ENCODE peak calls at places on chromosomes 11 and 22, in four cellular contexts. X is IMR-90, K is H1, G is GM12878. J is an unnamed sample.

GRCh38 chr11:60951909-60952741 is at the start of gene SLC15A3:
- DNase-seq in X (peak), G (peak), K (no peak), J (no peak)

GRCh38 chr11:116336540-116336939 is 436.2 kb downstream of the BUD13 start:
- DNase-seq in G (no peak), X (no peak), K (no peak), J (no peak)

GRCh38 chr11:102186836-102187235 is 76.6 kb downstream of the YAP1 start:
- DNase-seq in K (no peak), X (no peak), G (no peak), J (no peak)

GRCh38 chr22:23380230-23380573 is 199.9 kb downstream of the IGLL1 start:
- DNase-seq in K (no peak), X (no peak), G (no peak), J (peak)

GRCh38 chr11:120209750-120210650 is 832 bp upstream of the OAF start:
- DNase-seq in K (no peak), G (no peak), X (no peak), J (no peak)

GRCh38 chr22:49658902-49659280 is 168.8 kb downstream of the BRD1 start:
- DNase-seq in K (no peak), X (no peak), G (no peak), J (no peak)

GRCh38 chr11:95456704-95457491 is 225.9 kb upstream of the SESN3 start:
- DNase-seq in G (no peak), K (no peak), X (peak), J (peak)

GRCh38 chr11:92838655-92839334 is 130.7 kb upstream of the MTNR1B start:
- DNase-seq in G (no peak), K (no peak), X (peak), J (no peak)

GRCh38 chr11:104830080-104830479 is 68.2 kb downstream of the CASP12 start:
- DNase-seq in K (no peak), G (no peak), X (peak), J (no peak)

GRCh38 chr22:50641696-50642607 is 14.0 kb upstream of the ARSA start:
- DNase-seq in K (peak), X (peak), G (no peak), J (peak)

GRCh38 chr11:76320929-76321328 is 60.0 kb downstream of the THAP12 start:
- DNase-seq in X (no peak), K (no peak), G (no peak), J (no peak)

GRCh38 chr11:95346207-95346718 is 115.3 kb upstream of the SESN3 start:
- DNase-seq in G (no peak), K (no peak), X (no peak), J (no peak)

GRCh38 chr11:57161351-57161750 is 20.4 kb upstream of the LRRC55 start:
- DNase-seq in G (no peak), X (no peak), K (no peak), J (no peak)

GRCh38 chr11:132206993-132207392 is 836.6 kb downstream of the NTM start:
- DNase-seq in K (no peak), X (no peak), G (no peak), J (no peak)

GRCh38 chr11:102807921-102808320 is 10.0 kb upstream of the MMP1 start:
- DNase-seq in G (no peak), X (peak), K (peak), J (peak)

GRCh38 chr11:107591098-107591445 is at the start of gene ELMOD1:
- DNase-seq in G (no peak), K (no peak), X (peak), J (peak)

GRCh38 chr11:82229346-82229745 is 504.3 kb downstream of the FAM181B start:
- DNase-seq in X (no peak), K (no peak), G (no peak), J (no peak)

GRCh38 chr22:39097098-39098020 is at the start of gene APOBEC3H:
- DNase-seq in X (no peak), K (no peak), G (no peak), J (peak)

GRCh38 chr22:20957118-20957690 is 9.9 kb upstream of the AIFM3 start:
- DNase-seq in K (no peak), G (no peak), X (no peak), J (no peak)

GRCh38 chr11:8313504-8314090 is 49.9 kb upstream of the LMO1 start:
- DNase-seq in X (no peak), K (no peak), G (no peak), J (no peak)

GRCh38 chr11:44780940-44781631 is 54.3 kb downstream of the TSPAN18 start:
- DNase-seq in X (peak), K (no peak), G (no peak), J (peak)

GRCh38 chr11:128823751-128824150 is 43.3 kb downstream of the KCNJ1 start:
- DNase-seq in K (no peak), G (no peak), X (no peak), J (no peak)

GRCh38 chr22:30205281-30206115 is 41.1 kb downstream of the LIF start:
- DNase-seq in K (no peak), X (peak), G (no peak), J (no peak)

GRCh38 chr11:119051440-119052162 is 5.4 kb downstream of the HYOU1 start:
- DNase-seq in K (no peak), X (no peak), G (peak), J (no peak)

GRCh38 chr11:69155302-69156198 is at the start of gene SMIM38:
- DNase-seq in K (no peak), G (peak), X (no peak), J (peak)

GRCh38 chr11:93905384-93905783 is 55.0 kb upstream of the VSTM5 start:
- DNase-seq in K (no peak), G (no peak), X (peak), J (no peak)

GRCh38 chr11:103633819-103634590 is 402.4 kb upstream of the DDI1 start:
- DNase-seq in G (no peak), X (no peak), K (no peak), J (no peak)

GRCh38 chr11:6586434-6587359 is 16.7 kb downstream of the RRP8 start:
- DNase-seq in K (no peak), X (no peak), G (no peak), J (no peak)

GRCh38 chr11:75810637-75811383 is 4.2 kb upstream of the UVRAG start:
- DNase-seq in X (no peak), G (peak), K (no peak), J (no peak)

GRCh38 chr11:9717040-9717357 is 53.1 kb downstream of the SWAP70 start:
- DNase-seq in X (no peak), K (no peak), G (no peak), J (no peak)

GRCh38 chr11:9719949-9720646 is 56.2 kb downstream of the SWAP70 start:
- DNase-seq in G (no peak), K (no peak), X (no peak), J (no peak)

GRCh38 chr11:9716275-9717039 is 52.6 kb downstream of the SWAP70 start:
- DNase-seq in G (peak), X (peak), K (no peak), J (no peak)

GRCh38 chr11:9714540-9714939 is 50.7 kb downstream of the SWAP70 start:
- DNase-seq in X (peak), K (no peak), G (no peak), J (no peak)

GRCh38 chr11:9717719-9718118 is 53.8 kb downstream of the SWAP70 start:
- DNase-seq in X (no peak), G (no peak), K (no peak), J (no peak)
- TF ChIP-seq CHD1 in X (no peak), G (no peak), K (no peak), J (no peak)

DNA sequence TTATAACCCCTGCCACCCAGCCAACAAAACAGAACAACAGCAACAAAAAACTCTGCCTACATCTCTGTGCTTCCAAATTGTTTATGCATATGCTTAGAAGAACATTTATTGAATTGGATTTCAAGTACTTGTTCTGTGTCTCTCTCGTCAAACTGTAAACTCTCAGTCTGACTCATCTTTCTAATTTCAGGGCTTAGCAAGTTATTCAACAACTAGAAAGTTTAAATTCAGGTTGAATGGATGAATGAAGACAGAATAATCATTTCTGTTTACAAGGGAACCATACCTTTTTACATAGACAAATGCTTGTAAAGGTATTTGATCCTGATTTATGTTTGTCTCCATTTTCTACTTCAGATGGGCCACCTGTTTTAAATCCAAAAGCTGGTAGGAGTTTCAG is 1.5 kb upstream of the FBXO3 start:
- DNase-seq in K (no peak), G (peak), X (peak), J (no peak)
- TF ChIP-seq CHD1 in K (no peak), G (no peak), X (no peak), J (no peak)

GRCh38 chr22:33002035-33002434 is 56.1 kb downstream of the SYN3 start:
- DNase-seq in X (no peak), K (no peak), G (no peak), J (no peak)

GRCh38 chr22:33007485-33007884 is 50.7 kb downstream of the SYN3 start:
- DNase-seq in G (no peak), X (no peak), K (no peak), J (no peak)

GRCh38 chr22:33006955-33007318 is 51.2 kb downstream of the SYN3 start:
- DNase-seq in X (no peak), K (no peak), G (no peak), J (no peak)

GRCh38 chr22:33006220-33006954 is 51.8 kb downstream of the SYN3 start:
- DNase-seq in K (no peak), X (no peak), G (no peak), J (no peak)

DNA sequence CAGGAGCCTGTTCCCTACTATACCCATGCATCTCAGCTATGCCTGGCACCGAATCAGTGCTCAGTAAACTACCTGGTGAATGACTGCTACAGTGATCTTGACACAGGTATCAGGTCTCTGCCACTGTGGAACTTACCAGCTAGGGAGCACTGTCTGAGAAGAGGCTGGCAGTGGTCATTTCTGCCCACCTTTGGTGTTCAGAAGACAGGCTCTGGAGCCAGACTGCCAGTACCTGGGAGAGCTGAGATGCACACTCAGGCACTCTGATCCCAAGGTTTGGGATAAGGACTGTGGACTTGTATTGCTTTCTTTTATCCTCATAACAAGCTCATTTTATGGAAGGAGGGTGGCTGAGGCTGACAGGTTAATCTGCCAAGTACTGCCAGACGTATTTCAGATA is 52.7 kb downstream of the SYN3 start:
- DNase-seq in K (no peak), G (no peak), X (no peak), J (no peak)
- TF ChIP-seq CHD1 in K (no peak), G (no peak), X (no peak), J (no peak)

GRCh38 chr22:46084376-46084775 is 66.0 kb upstream of the PPARA start:
- DNase-seq in G (no peak), K (no peak), X (no peak), J (no peak)

GRCh38 chr22:46086577-46087335 is 63.6 kb upstream of the PPARA start:
- DNase-seq in X (peak), G (no peak), K (no peak), J (peak)

GRCh38 chr22:46087336-46087690 is 63.0 kb upstream of the PPARA start:
- DNase-seq in X (no peak), G (no peak), K (no peak), J (no peak)

GRCh38 chr22:46084943-46085830 is 65.1 kb upstream of the PPARA start:
- DNase-seq in X (no peak), G (no peak), K (no peak), J (peak)

DNA sequence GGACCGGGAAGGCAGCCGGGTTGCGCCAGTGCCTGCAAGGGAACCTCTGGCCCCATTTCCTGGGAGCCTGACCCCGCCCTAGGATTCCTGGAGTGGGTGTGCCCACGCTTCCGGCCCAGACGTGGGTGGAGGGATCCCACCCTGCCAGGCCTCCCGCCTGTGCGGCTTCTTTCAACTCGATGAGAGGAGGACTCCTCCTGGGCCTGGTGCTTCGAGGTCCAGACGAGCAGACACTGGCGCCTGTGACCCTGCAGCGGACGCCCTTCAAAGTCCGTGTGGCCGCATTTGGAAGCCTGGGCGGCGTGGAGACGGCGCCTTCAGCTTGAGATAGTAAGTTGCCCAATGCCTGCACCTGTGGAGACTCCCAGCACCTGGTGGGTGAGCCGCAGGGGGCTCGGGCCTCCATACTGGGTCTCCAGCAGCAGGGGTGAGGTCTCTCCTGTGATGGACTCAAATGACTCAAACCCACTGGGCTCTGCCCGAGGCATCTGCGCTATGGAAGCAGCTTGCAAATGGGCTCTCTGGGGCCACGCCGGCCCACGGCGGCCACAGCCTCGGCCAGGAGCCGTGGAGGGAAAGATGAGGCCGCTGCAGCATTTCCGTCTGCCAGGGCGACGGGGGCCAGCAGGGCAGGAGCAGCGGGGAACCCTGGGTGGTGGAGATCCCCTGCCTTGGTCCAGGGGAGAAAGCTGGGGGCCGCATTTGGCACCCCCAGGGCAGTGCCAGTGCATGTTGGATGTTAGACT is 64.3 kb upstream of the PPARA start:
- DNase-seq in G (no peak), X (no peak), K (no peak), J (peak)
- TF ChIP-seq CHD1 in G (no peak), X (no peak), K (no peak), J (no peak)

GRCh38 chr11:85759915-85760314 is 51.0 kb downstream of the SYTL2 start:
- DNase-seq in G (no peak), X (peak), K (no peak), J (no peak)
- TF ChIP-seq CHD1 in G (no peak), X (no peak), K (no peak), J (no peak)

GRCh38 chr11:67646535-67647336 is 3.8 kb downstream of the ACY3 start:
- DNase-seq in G (peak), X (no peak), K (no peak), J (no peak)

GRCh38 chr11:67642490-67643120 is 3.0 kb upstream of the TBX10 start:
- DNase-seq in G (no peak), X (no peak), K (no peak), J (no peak)

GRCh38 chr11:67644042-67644441 is 4.5 kb upstream of the TBX10 start:
- DNase-seq in K (no peak), X (no peak), G (no peak), J (peak)

GRCh38 chr11:67645521-67646457 is 4.7 kb downstream of the ACY3 start:
- DNase-seq in K (no peak), X (no peak), G (no peak), J (no peak)

GRCh38 chr11:67644472-67645418 is 5.2 kb upstream of the TBX10 start:
- DNase-seq in K (no peak), X (no peak), G (no peak), J (peak)
- TF ChIP-seq CHD1 in K (no peak), X (no peak), G (no peak), J (no peak)

GRCh38 chr11:100563541-100564280 is 123.4 kb upstream of the ARHGAP42 start:
- DNase-seq in K (no peak), X (peak), G (no peak), J (no peak)
- TF ChIP-seq CHD1 in K (no peak), X (no peak), G (no peak), J (no peak)

J was measured in K562.